ENCODE peak calls at places on chromosomes 6 and 20, in seven cellular contexts. C, U, A, Q, F, O and H are unnamed samples.

GRCh38 chr20:62501801-62502495 is 26.2 kb upstream of the GATA5 start:
- DNase-seq in C (no peak), U (peak; percentile 46), A (no peak), Q (no peak), F (no peak), O (no peak), H (no peak)

GRCh38 chr20:432677-433299 is 24.7 kb downstream of the RBCK1 start:
- DNase-seq in C (no peak), U (no peak), A (no peak), Q (no peak), F (no peak), O (no peak), H (no peak)

GRCh38 chr6:20605581-20605980 is 71.3 kb downstream of the CDKAL1 start:
- DNase-seq in C (no peak), U (no peak), A (no peak), Q (no peak), F (no peak), O (no peak), H (no peak)

GRCh38 chr20:37968726-37969401 is 64.4 kb downstream of the TTI1 start:
- DNase-seq in C (no peak), U (peak; percentile 13), A (no peak), Q (peak; percentile 12), F (no peak), O (no peak), H (no peak)

GRCh38 chr6:26544473-26544872 is 6.3 kb downstream of the HMGN4 start:
- DNase-seq in C (no peak), U (no peak), A (no peak), Q (no peak), F (no peak), O (no peak), H (no peak)

GRCh38 chr6:127879685-127880084 is 21.2 kb downstream of the THEMIS start:
- DNase-seq in C (peak; percentile 27), U (no peak), A (no peak), Q (no peak), F (no peak), O (peak; percentile 5), H (peak; percentile 50)

GRCh38 chr20:23156170-23156841 is 70.2 kb upstream of the CD93 start:
- DNase-seq in C (no peak), U (peak; percentile 41), A (no peak), Q (no peak), F (no peak), O (no peak), H (no peak)

GRCh38 chr6:132076452-132076851 is 125.3 kb upstream of the CCN2 start:
- DNase-seq in C (no peak), U (no peak), A (no peak), Q (no peak), F (no peak), O (no peak), H (no peak)

GRCh38 chr6:77764364-77764763 is 111.5 kb downstream of the MEI4 start:
- DNase-seq in C (no peak), U (no peak), A (no peak), Q (no peak), F (no peak), O (no peak), H (no peak)
- H3K4me3 ChIP-seq in C (no peak overlapping the region), U (no peak overlapping the region), A (no peak overlapping the region), Q (no peak overlapping the region), F (no peak overlapping the region), O (no peak overlapping the region), H (no peak overlapping the region)

GRCh38 chr6:52553158-52553557 is 23.7 kb downstream of the TRAM2 start:
- DNase-seq in C (no peak), U (no peak), A (no peak), Q (no peak), F (no peak), O (no peak), H (no peak)
- H3K4me1 ChIP-seq in C (peaks cover 27% of the 10 kb centered on the region), U (peaks cover 59% of the 10 kb centered on the region), A (peaks cover 9% of the 10 kb centered on the region), Q (peaks cover 21% of the 10 kb centered on the region), F (peaks cover 15% of the 10 kb centered on the region), O (peaks cover 55% of the 10 kb centered on the region), H (peaks cover 30% of the 10 kb centered on the region)

GRCh38 chr20:43740642-43741041 is 13.8 kb upstream of the GTSF1L start:
- DNase-seq in C (no peak), U (no peak), A (no peak), Q (no peak), F (no peak), O (no peak), H (no peak)

GRCh38 chr20:43744121-43744520 is 17.3 kb upstream of the GTSF1L start:
- DNase-seq in C (no peak), U (no peak), A (no peak), Q (no peak), F (no peak), O (no peak), H (no peak)

GRCh38 chr20:43746344-43747137 is 19.7 kb upstream of the GTSF1L start:
- DNase-seq in C (no peak), U (no peak), A (no peak), Q (no peak), F (no peak), O (no peak), H (no peak)

GRCh38 chr20:43748274-43748673 is 21.5 kb upstream of the GTSF1L start:
- DNase-seq in C (no peak), U (no peak), A (no peak), Q (no peak), F (no peak), O (no peak), H (no peak)

DNA sequence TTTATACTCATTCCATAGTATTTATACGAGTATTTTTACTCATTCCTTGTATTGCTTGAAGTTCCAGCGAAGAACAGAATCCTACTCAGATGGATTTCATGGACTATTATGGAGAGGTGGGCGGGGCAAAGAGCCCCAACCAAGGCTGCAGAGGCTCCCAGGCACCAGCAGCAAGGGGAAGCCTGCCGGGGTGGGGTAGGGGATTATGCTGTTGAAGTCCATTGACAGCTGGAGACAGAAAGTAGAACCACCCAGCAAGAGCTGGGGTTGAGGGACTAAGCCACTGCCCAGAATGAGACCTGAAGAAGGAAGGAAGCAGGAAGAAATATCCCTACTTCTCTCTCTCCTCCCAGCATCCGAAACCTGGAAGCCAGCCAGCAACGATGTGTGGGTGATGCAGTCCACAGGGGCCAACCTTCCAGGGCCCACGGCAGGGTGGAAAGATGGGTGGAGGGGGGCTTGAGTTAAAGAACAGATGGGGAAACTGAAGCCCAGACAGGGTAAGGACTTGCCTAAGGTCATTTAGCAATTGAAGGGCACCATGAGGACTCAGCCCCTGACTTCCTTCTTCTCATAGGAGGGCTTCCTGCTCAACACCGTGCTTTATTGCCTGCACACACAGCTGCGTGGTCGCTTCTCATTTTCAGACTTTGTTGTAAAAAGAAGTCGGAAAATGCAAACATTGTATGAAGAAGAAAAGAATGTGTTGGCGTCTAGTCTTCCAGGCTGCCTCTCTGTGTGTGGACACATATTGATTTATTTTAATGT is 18.3 kb upstream of the GTSF1L start:
- DNase-seq in C (no peak), U (no peak), A (no peak), Q (peak; percentile 33), F (no peak), O (no peak), H (no peak)
- H3K4me3 ChIP-seq in C (no peak overlapping the region), U (no peak overlapping the region), A (no peak overlapping the region), Q (no peak overlapping the region), F (no peak overlapping the region), O (no peak overlapping the region), H (no peak overlapping the region)

DNA sequence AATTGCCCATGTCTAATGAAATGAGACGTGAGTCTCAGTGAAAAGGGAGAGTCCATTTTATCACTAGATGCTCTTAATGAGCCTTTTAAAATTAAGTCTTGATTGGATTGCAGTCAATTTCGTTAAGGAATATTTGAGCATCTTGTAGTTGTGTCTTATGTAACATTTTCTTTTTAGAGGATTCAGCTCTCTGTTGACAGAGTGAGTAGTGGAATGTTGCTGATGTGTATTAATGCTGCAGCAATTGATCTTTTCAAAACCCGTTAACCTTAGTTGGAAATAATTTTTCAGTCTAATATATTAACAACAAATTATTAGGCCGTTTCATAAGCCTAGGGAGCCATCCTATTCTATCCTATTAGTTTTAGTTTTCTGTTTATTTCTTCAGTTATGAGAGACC is 77.4 kb downstream of the QKI start:
- DNase-seq in C (no peak), U (no peak), A (no peak), Q (no peak), F (no peak), O (no peak), H (no peak)
- H3K4me1 ChIP-seq in C (peaks cover 6% of the 10 kb centered on the region), U (peaks cover 47% of the 10 kb centered on the region), A (no peaks in the 10 kb centered on the region), Q (no peaks in the 10 kb centered on the region), F (no peaks in the 10 kb centered on the region), O (peaks cover 64% of the 10 kb centered on the region), H (no peaks in the 10 kb centered on the region)

GRCh38 chr6:44004136-44004535 is 123.1 kb downstream of the MRPL14 start:
- DNase-seq in C (no peak), U (no peak), A (no peak), Q (no peak), F (no peak), O (no peak), H (no peak)

GRCh38 chr6:44002071-44002590 is 125.1 kb downstream of the MRPL14 start:
- DNase-seq in C (peak; percentile 88), U (peak; percentile 74), A (no peak), Q (peak; percentile 60), F (peak; percentile 86), O (no peak), H (peak; percentile 76)

GRCh38 chr6:44004625-44005506 is 122.4 kb downstream of the MRPL14 start:
- DNase-seq in C (no peak), U (peak; percentile 39), A (no peak), Q (no peak), F (peak; percentile 58), O (no peak), H (no peak)

GRCh38 chr6:44002591-44003344 is 124.5 kb downstream of the MRPL14 start:
- DNase-seq in C (no peak), U (peak; percentile 76), A (peak; percentile 32), Q (peak; percentile 75), F (peak; percentile 91), O (peak; percentile 64), H (peak; percentile 84)

GRCh38 chr6:44003345-44004061 is 123.7 kb downstream of the MRPL14 start:
- DNase-seq in C (no peak), U (no peak), A (no peak), Q (no peak), F (peak; percentile 72), O (no peak), H (peak; percentile 39)
- H3K4me3 ChIP-seq in C (no peak overlapping the region), U (peak overlapping the region; percentile 60), A (no peak overlapping the region), Q (no peak overlapping the region), F (no peak overlapping the region), O (no peak overlapping the region), H (peak overlapping the region; percentile 33)

DNA sequence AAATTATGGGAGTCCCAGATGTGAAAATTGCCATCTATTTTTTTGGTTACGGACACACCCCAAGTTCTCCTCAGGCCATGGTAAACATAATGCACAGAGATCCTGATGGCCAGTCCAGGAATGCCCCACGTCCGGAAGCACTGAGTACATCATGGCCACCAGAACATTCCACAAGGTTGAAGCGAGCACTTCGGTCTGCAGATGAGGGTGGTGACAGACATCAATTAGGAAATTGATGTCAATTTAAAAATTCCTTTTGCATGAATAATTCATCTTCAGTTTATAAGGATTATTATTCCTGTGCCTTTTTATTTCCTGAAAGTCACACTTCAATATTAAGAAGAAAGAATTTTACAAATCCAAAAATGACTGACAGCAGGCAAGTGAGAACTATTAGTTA is 13.2 kb upstream of the EXOC2 start:
- DNase-seq in C (no peak), U (no peak), A (no peak), Q (no peak), F (no peak), O (no peak), H (no peak)
- H3K4me1 ChIP-seq in C (peaks cover 4% of the 10 kb centered on the region), U (peaks cover 4% of the 10 kb centered on the region), A (no peaks in the 10 kb centered on the region), Q (no peaks in the 10 kb centered on the region), F (no peaks in the 10 kb centered on the region), O (peaks cover 5% of the 10 kb centered on the region), H (no peaks in the 10 kb centered on the region)

DNA sequence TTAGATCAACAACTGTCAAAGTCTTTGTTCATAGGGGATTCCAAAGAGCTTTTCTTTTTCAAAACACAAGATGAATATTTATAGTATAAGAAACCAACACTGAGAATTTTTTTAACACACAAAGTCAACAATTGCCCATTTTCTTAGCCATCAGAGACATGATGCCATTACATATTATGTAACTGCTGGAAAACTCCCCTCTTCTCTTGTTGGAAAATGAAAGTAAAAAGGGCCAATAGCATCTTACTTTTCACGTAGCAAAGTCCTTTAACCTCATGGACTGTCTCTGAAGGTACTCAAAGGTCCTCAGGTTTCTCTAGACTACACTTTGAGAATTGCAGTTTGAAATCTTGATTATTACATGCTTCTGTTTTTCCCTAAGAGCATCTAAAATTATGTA is 67.6 kb downstream of the LPA start:
- DNase-seq in C (no peak), U (no peak), A (no peak), Q (no peak), F (no peak), O (no peak), H (no peak)
- H3K4me3 ChIP-seq in C (no peak overlapping the region), U (no peak overlapping the region), A (no peak overlapping the region), Q (no peak overlapping the region), F (no peak overlapping the region), O (no peak overlapping the region), H (no peak overlapping the region)